ENCODE peak calls at places on chromosomes 2 and 18, in four cellular contexts. H, B, P and D are unnamed samples.

GRCh38 chr2:30147715-30148611 is 1.2 kb downstream of the YPEL5 start:
- DNase-seq in H (peak), P (peak), B (peak), D (peak)

GRCh38 chr2:45301307-45302010 is 292.2 kb upstream of the SIX2 start:
- DNase-seq in P (no peak), B (no peak), H (no peak), D (no peak)

GRCh38 chr2:231455222-231455621 is 9.1 kb downstream of the NCL start:
- DNase-seq in P (no peak), B (no peak), H (no peak), D (no peak)

GRCh38 chr2:206556357-206556949 is 85.8 kb upstream of the FAM237A start:
- DNase-seq in B (peak), H (peak), P (peak), D (no peak)

GRCh38 chr2:72236445-72237067 is 88.9 kb upstream of the CYP26B1 start:
- DNase-seq in B (peak), P (peak), H (peak), D (no peak)

GRCh38 chr2:176491172-176491904 is 222.1 kb downstream of the MTX2 start:
- DNase-seq in H (peak), B (peak), P (peak), D (no peak)

GRCh38 chr2:55862673-55863390 is 60.8 kb downstream of the EFEMP1 start:
- DNase-seq in B (peak), P (peak), H (peak), D (no peak)

GRCh38 chr2:206408323-206409320 is 34.7 kb upstream of the ADAM23 start:
- DNase-seq in B (no peak), P (no peak), H (no peak), D (no peak)

GRCh38 chr2:190561091-190561490 is 26.6 kb upstream of the NEMP2 start:
- DNase-seq in H (no peak), B (no peak), P (no peak), D (no peak)

GRCh38 chr2:11945139-11946126 is 199.0 kb downstream of the LPIN1 start:
- DNase-seq in P (peak), B (peak), H (no peak), D (no peak)

GRCh38 chr2:223238301-223238700 is 186.3 kb downstream of the KCNE4 start:
- DNase-seq in H (no peak), P (no peak), B (no peak), D (no peak)

GRCh38 chr18:22347624-22348511 is 69.8 kb downstream of the CTAGE1 start:
- DNase-seq in P (peak), H (peak), B (no peak), D (no peak)

GRCh38 chr2:195649629-195650190 is 7.3 kb upstream of the SLC39A10 start:
- DNase-seq in B (no peak), P (no peak), H (no peak), D (no peak)

GRCh38 chr2:32825291-32825712 is 121.5 kb upstream of the LTBP1 start:
- DNase-seq in B (peak), P (peak), H (peak), D (no peak)

GRCh38 chr2:241379481-241380480 is 23.7 kb downstream of the FARP2 start:
- DNase-seq in H (peak), B (peak), P (peak), D (no peak)

GRCh38 chr18:39205565-39205964 is 1640.0 kb upstream of the CELF4 start:
- DNase-seq in P (no peak), B (peak), H (peak), D (no peak)

GRCh38 chr2:111930875-111931274 is 32.5 kb downstream of the MERTK start:
- DNase-seq in P (peak), B (peak), H (peak), D (no peak)

GRCh38 chr2:25305809-25306208 is 35.9 kb downstream of the DNMT3A start:
- DNase-seq in P (peak), H (no peak), B (no peak), D (no peak)

GRCh38 chr2:134445981-134446380 is 192.1 kb downstream of the MGAT5 start:
- DNase-seq in P (no peak), B (no peak), H (no peak), D (no peak)

GRCh38 chr2:53543083-53543482 is 224.5 kb upstream of the CHAC2 start:
- DNase-seq in P (no peak), H (no peak), B (no peak), D (no peak)

GRCh38 chr2:152046940-152047339 is 51.9 kb downstream of the CACNB4 start:
- DNase-seq in P (no peak), H (no peak), B (no peak), D (no peak)

GRCh38 chr2:172461591-172462392 is 34.4 kb downstream of the ITGA6 start:
- DNase-seq in H (peak), P (peak), B (no peak), D (peak)

GRCh38 chr2:235827585-235827992 is 333.7 kb downstream of the AGAP1 start:
- DNase-seq in P (peak), H (peak), B (peak), D (no peak)

GRCh38 chr2:175166216-175166824 is 1.7 kb downstream of the ATF2 start:
- DNase-seq in P (no peak), B (no peak), H (no peak), D (no peak)

GRCh38 chr2:199302851-199303250 is 154.9 kb downstream of the SATB2 start:
- DNase-seq in B (peak), P (peak), H (peak), D (no peak)

GRCh38 chr2:29166237-29166630 is 51.0 kb downstream of the CLIP4 start:
- DNase-seq in B (peak), H (peak), P (peak), D (no peak)

GRCh38 chr2:145551661-145552060 is 1031.7 kb upstream of the ZEB2 start:
- DNase-seq in H (no peak), P (no peak), B (no peak), D (no peak)

GRCh38 chr18:32349728-32350395 is 120.8 kb downstream of the GAREM1 start:
- DNase-seq in H (peak), B (peak), P (peak), D (no peak)

GRCh38 chr2:38130877-38131276 is 54.9 kb upstream of the CYP1B1 start:
- DNase-seq in B (no peak), H (no peak), P (no peak), D (no peak)

GRCh38 chr2:146730882-146731281 is 1113.9 kb upstream of the ACVR2A start:
- DNase-seq in P (peak), H (peak), B (peak), D (no peak)

GRCh38 chr18:50218432-50219197 is 23.7 kb upstream of the MYO5B start:
- DNase-seq in B (peak), H (peak), P (peak), D (no peak)
- TF ChIP-seq CTCF in B (peak), H (peak), P (peak), D (peak)

DNA sequence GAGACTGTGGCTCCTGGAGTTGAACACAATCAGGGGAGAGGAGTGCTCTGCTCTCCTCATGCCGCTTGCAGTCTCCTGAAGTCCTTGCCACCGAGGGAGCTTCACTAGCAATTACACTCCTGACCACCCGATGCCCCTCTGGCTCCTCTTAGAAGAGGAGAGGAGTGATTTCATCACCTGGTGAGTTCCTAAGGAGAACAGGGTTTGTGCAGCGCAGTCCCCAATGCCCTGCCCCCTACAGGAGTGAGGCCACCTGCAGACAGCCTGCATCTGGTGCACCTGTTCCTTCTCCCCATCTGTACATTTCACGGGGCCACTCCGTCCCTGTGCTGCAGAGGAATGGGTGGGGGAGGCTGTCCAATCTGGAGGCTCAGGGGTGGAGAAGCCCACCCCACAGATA is 267.2 kb downstream of the HRH4 start:
- DNase-seq in P (no peak), B (no peak), H (no peak), D (no peak)
- TF ChIP-seq CTCF in P (no peak), B (no peak), H (no peak), D (no peak)

DNA sequence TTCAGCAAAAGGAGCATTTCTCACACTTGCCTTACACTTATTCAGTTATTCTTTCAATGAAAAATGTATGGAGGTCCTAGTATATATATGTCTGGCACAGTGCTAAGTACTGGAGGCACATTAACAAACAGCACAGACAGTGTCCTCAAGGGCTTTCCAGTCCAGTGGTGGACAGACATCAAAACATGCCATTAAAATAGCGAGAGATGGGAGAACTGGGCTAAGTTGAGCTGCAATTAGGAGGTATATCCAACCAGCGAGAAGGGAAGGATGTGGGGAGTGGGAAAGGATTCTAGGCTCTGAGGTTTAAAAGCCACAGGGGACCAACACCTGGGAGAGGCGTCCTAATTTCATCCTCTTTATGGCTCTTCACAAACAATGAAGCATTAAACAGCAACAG is 127.5 kb upstream of the TTC39C start:
- DNase-seq in B (no peak), H (no peak), P (no peak), D (no peak)
- TF ChIP-seq CTCF in B (no peak), H (no peak), P (no peak), D (no peak)

GRCh38 chr2:64595397-64596160 is 58.1 kb downstream of the SERTAD2 start:
- DNase-seq in B (peak), H (peak), P (peak), D (no peak)
- TF ChIP-seq CTCF in B (peak), H (peak), P (peak), D (peak)

GRCh38 chr2:228681979-228682378 is 500.5 kb upstream of the SPHKAP start:
- DNase-seq in P (no peak), B (no peak), H (no peak), D (no peak)

GRCh38 chr2:228675715-228676114 is 494.2 kb upstream of the SPHKAP start:
- DNase-seq in H (peak), P (peak), B (peak), D (no peak)

GRCh38 chr2:228678110-228678509 is 496.6 kb upstream of the SPHKAP start:
- DNase-seq in H (no peak), B (no peak), P (no peak), D (no peak)

GRCh38 chr2:228681426-228681825 is 499.9 kb upstream of the SPHKAP start:
- DNase-seq in B (peak), H (peak), P (peak), D (no peak)
- TF ChIP-seq CTCF in B (peak), H (peak), P (peak), D (peak)

GRCh38 chr2:165778653-165779451 is 15.2 kb downstream of the GALNT3 start:
- DNase-seq in P (peak), B (peak), H (peak), D (no peak)
- TF ChIP-seq CTCF in P (peak), B (peak), H (peak), D (peak)

DNA sequence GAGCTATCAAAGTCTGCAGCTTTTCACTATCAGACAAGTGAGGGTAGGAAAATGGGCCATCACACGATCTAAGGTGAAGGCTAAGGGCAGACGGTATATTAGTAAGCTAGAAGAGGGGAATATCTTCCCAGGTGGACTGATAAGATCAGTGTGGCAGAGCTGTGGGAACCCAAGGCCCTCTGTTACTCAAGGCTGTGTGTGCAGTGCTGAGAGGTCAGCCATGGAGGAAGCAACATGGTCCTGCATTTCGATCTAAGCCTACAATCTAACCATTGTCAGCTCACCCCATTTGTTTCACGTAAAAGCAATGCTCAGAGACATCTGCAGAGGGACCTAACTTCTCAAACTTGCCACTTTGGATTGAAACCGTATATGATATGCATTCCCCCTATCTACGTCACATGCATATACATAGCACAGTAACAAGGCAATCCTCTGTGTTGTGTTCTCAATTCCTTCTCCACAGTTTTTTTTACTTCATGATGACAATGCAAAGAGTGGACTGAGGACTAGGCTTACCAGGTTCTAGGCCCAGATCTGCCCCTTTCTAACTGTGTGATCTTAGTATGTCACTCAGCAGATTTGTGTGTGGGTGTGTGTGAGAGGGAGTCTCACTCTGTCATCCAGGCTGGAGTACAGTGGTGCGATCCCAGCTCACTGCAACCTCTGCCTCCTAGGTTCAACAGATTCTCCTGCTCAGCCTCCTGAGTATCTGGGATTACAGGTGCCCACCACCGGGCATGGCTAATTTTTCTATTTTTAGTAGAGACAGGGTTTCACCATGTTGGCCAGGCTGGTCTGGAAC is 45.2 kb downstream of the SLC8A1 start:
- DNase-seq in B (no peak), H (no peak), P (no peak), D (no peak)
- TF ChIP-seq CTCF in B (no peak), H (no peak), P (no peak), D (no peak)

DNA sequence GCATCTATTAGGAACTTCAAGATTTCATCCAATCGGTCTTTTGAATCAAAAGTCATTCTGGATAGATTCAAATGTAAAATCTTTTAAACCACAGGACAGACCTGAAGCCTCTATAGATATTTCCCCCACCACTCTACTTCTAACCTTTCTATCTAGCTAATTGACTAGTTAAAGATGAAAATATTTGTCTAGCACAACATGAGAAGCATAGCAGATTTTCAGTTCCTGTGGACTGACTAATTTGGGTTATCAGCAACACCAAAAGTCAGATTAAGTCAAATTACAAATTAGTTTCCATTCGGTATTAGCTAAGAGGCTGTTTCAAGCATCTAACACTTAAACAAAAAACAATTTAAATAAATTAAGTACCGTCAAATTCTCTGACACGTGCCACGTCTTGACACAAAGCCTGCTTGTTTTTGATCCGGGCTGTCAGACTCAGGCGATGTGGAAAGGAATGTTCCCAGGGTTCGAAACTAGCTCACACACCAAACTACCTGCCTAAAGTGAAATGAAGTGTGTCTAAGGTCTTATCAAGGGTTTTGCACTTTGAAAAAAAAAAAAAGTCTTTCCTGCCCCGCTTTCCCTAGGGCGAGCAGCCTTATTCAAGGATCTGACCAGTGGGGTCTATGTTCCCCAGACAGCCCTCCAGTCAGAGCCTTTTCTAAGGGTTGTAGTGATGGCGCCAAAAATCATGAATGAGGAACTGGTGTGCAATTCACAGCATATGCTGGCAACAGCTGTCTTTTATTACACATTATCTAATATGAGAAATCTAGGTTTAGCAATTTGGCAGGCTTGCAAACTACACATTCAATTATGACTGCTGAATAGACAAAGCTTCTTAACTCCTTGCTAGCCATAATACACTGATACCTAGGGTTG is 4.7 kb downstream of the CYTIP start:
- DNase-seq in P (peak), B (peak), H (peak), D (no peak)
- TF ChIP-seq CTCF in P (no peak), B (no peak), H (no peak), D (no peak)

DNA sequence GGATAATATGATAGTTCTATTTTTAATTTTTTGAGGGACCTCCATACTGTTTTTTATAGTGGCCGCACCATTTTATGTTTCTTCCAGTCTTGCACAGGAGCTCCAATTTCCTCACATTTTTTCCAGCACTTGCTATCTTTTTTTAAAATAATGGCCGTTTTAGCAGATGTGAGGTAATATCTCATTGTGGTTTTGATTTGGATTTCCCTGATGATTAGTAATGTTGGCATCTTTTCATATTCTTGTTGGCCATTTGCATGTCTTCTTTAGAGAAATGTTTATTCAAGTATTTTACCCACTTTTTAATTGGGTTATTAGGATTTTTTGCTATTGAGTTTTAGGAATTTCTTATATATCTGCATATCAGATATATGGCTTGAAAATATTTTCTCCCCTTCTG is 29.9 kb upstream of the NAPG start:
- DNase-seq in P (peak), B (peak), H (peak), D (no peak)
- TF ChIP-seq CTCF in P (no peak), B (no peak), H (no peak), D (no peak)

GRCh38 chr2:94874277-94874997 is 3.2 kb downstream of the TEKT4 start:
- DNase-seq in P (peak), B (peak), H (peak), D (peak)
- TF ChIP-seq CTCF in P (peak), B (peak), H (peak), D (peak)